ENCODE peak calls at places on chromosomes 16 and 17, in eight cellular contexts. U is HCEC 1CT; B is CD4-positive, alpha-beta T cell; I is AG09319; Y is psoas muscle; Q is lower leg skin; C is activated CD4-positive, alpha-beta T cell treated with anti-CD3 and anti-CD28 coated beads for 24 hours; H is H54. F is an unnamed sample.

GRCh38 chr17:48587276-48588073 is 2.6 kb downstream of the HOXB3 start:
- DNase-seq in U (peak; percentile 58), B (no peak), I (no peak), Y (no peak), Q (no peak), C (no peak), H (no peak), F (no peak)

GRCh38 chr17:57788710-57789109 is 43.6 kb upstream of the CCDC182 start:
- DNase-seq in U (no peak), B (no peak), I (no peak), Y (no peak), Q (no peak), C (no peak), H (no peak), F (no peak)

GRCh38 chr17:17032131-17032692 is 10.0 kb upstream of the MPRIP start:
- DNase-seq in U (peak; percentile 69), B (no peak), I (peak; percentile 42), Y (peak; percentile 86), Q (no peak), C (no peak), H (peak; percentile 80), F (no peak)

GRCh38 chr17:76271669-76272540 is 6.8 kb downstream of the UBALD2 start:
- DNase-seq in U (no peak), B (peak; percentile 77), I (no peak), Y (peak; percentile 74), Q (no peak), C (peak; percentile 82), H (no peak), F (no peak)

GRCh38 chr16:56125922-56126321 is 65.4 kb upstream of the GNAO1 start:
- DNase-seq in U (no peak), B (no peak), I (no peak), Y (no peak), Q (no peak), C (no peak), H (no peak), F (no peak)

GRCh38 chr16:2061526-2061925 is 13.7 kb downstream of the TSC2 start:
- DNase-seq in U (no peak), B (no peak), I (no peak), Y (no peak), Q (no peak), C (no peak), H (no peak), F (no peak)

GRCh38 chr17:27293359-27293897 is 486 bp upstream of the WSB1 start:
- DNase-seq in U (no peak), B (no peak), I (no peak), Y (no peak), Q (no peak), C (no peak), H (no peak), F (no peak)

GRCh38 chr16:88061346-88062110 is 110.3 kb downstream of the BANP start:
- DNase-seq in U (no peak), B (no peak), I (no peak), Y (peak; percentile 8), Q (no peak), C (no peak), H (no peak), F (no peak)

GRCh38 chr16:69055003-69055402 is 50.5 kb upstream of the HAS3 start:
- DNase-seq in U (no peak), B (no peak), I (no peak), Y (no peak), Q (no peak), C (no peak), H (no peak), F (no peak)

GRCh38 chr17:79832211-79833109 is 6.8 kb downstream of the CBX4 start:
- DNase-seq in U (no peak), B (no peak), I (no peak), Y (no peak), Q (no peak), C (no peak), H (peak; percentile 89), F (no peak)

GRCh38 chr16:88976359-88977027 is 514 bp downstream of the CBFA2T3 start:
- DNase-seq in U (no peak), B (no peak), I (no peak), Y (no peak), Q (no peak), C (no peak), H (no peak), F (no peak)

GRCh38 chr17:59651346-59651745 is 31.7 kb downstream of the CLTC start:
- DNase-seq in U (peak; percentile 50), B (no peak), I (no peak), Y (no peak), Q (no peak), C (no peak), H (no peak), F (no peak)

GRCh38 chr17:39054111-39054645 is 87.0 kb upstream of the FBXO47 start:
- DNase-seq in U (no peak), B (no peak), I (no peak), Y (no peak), Q (no peak), C (no peak), H (no peak), F (no peak)

GRCh38 chr17:28783161-28783560 is 39.4 kb downstream of the TRAF4 start:
- DNase-seq in U (no peak), B (no peak), I (no peak), Y (no peak), Q (no peak), C (no peak), H (no peak), F (no peak)

GRCh38 chr16:82681592-82681991 is 54.8 kb downstream of the CDH13 start:
- DNase-seq in U (no peak), B (no peak), I (no peak), Y (no peak), Q (no peak), C (no peak), H (no peak), F (no peak)

GRCh38 chr17:65532491-65532890 is 29.0 kb downstream of the AXIN2 start:
- DNase-seq in U (no peak), B (no peak), I (no peak), Y (no peak), Q (no peak), C (no peak), H (no peak), F (no peak)

GRCh38 chr17:57086069-57086930 is 1.3 kb downstream of the AKAP1 start:
- DNase-seq in U (peak; percentile 20), B (peak; percentile 36), I (no peak), Y (peak; percentile 64), Q (peak; percentile 38), C (no peak), H (peak; percentile 61), F (no peak)

GRCh38 chr17:30207655-30208054 is 27.8 kb downstream of the SLC6A4 start:
- DNase-seq in U (no peak), B (no peak), I (no peak), Y (no peak), Q (no peak), C (no peak), H (no peak), F (no peak)

GRCh38 chr17:55903028-55903690 is 152.3 kb downstream of the PCTP start:
- DNase-seq in U (no peak), B (no peak), I (no peak), Y (no peak), Q (no peak), C (no peak), H (no peak), F (no peak)

GRCh38 chr16:32116080-32116479 is 137.0 kb upstream of the TP53TG3D start:
- DNase-seq in U (no peak), B (peak; percentile 27), I (no peak), Y (peak; percentile 19), Q (no peak), C (no peak), H (no peak), F (no peak)

GRCh38 chr17:64005734-64006167 is 7.6 kb downstream of the PRR29 start:
- DNase-seq in U (no peak), B (no peak), I (no peak), Y (peak; percentile 60), Q (no peak), C (no peak), H (no peak), F (no peak)

GRCh38 chr16:30096862-30097563 is 1.0 kb upstream of the YPEL3 start:
- DNase-seq in U (no peak), B (no peak), I (no peak), Y (no peak), Q (no peak), C (no peak), H (no peak), F (no peak)

GRCh38 chr16:57530104-57530522 is 6.3 kb downstream of the CCDC102A start:
- DNase-seq in U (peak; percentile 24), B (peak; percentile 74), I (no peak), Y (peak; percentile 44), Q (no peak), C (peak; percentile 52), H (peak; percentile 92), F (peak; percentile 22)

GRCh38 chr16:48143816-48144215 is 12.0 kb downstream of the ABCC12 start:
- DNase-seq in U (no peak), B (no peak), I (no peak), Y (no peak), Q (no peak), C (no peak), H (no peak), F (no peak)

F was measured in omental fat pad.